ENCODE peak calls at places on chromosomes 4 and X, in six cellular contexts. H is heart left ventricle, F is HCT116, C is AG10803, L is GM23338, Y is PC-9. E is an unnamed sample.

GRCh38 chr4:110514889-110515479 is 39.0 kb downstream of the ENPEP start:
- DNase-seq in F (peak; percentile 34), H (no peak), Y (no peak), L (peak; percentile 69), C (peak; percentile 36), E (no peak)

GRCh38 chrX:129654652-129655546 is at the start of gene APLN:
- DNase-seq in L (peak; percentile 56), C (peak; percentile 26), F (no peak), Y (peak; percentile 38), H (peak; percentile 63), E (peak; percentile 28)

GRCh38 chrX:118983513-118983912 is 9.1 kb downstream of the LONRF3 start:
- DNase-seq in H (no peak), C (no peak), Y (no peak), L (no peak), F (no peak), E (no peak)

GRCh38 chr4:158758142-158758541 is 10.7 kb upstream of the FNIP2 start:
- DNase-seq in L (no peak), Y (no peak), C (peak; percentile 91), F (no peak), H (no peak), E (no peak)

GRCh38 chr4:186297013-186297645 is 31.1 kb downstream of the F11 start:
- DNase-seq in H (no peak), C (peak; percentile 57), L (peak; percentile 75), F (peak; percentile 56), Y (no peak), E (peak; percentile 22)

GRCh38 chr4:72302981-72303704 is 265.9 kb downstream of the ADAMTS3 start:
- DNase-seq in C (peak; percentile 34), F (peak; percentile 6), H (no peak), L (peak; percentile 82), Y (peak; percentile 6), E (peak; percentile 48)

GRCh38 chr4:176805155-176805554 is 12.4 kb upstream of the VEGFC start:
- DNase-seq in Y (no peak), C (peak; percentile 94), H (no peak), F (no peak), L (no peak), E (no peak)

GRCh38 chr4:54959656-54960055 is 165.7 kb downstream of the KDR start:
- DNase-seq in C (peak; percentile 99), F (no peak), Y (no peak), L (no peak), H (no peak), E (no peak)

GRCh38 chrX:19751068-19751467 is 136.3 kb downstream of the SH3KBP1 start:
- DNase-seq in Y (no peak), L (peak; percentile 20), H (no peak), C (no peak), F (no peak), E (no peak)

GRCh38 chrX:121579016-121579760 is 531.8 kb downstream of the GLUD2 start:
- DNase-seq in L (peak; percentile 3), Y (peak; percentile 14), F (peak; percentile 15), C (peak; percentile 1), H (no peak), E (peak; percentile 49)

GRCh38 chrX:153828308-153828707 is 2.0 kb downstream of the PDZD4 start:
- DNase-seq in L (no peak), H (no peak), C (no peak), Y (no peak), F (no peak), E (no peak)

GRCh38 chrX:153829799-153830631 is at the start of gene PDZD4:
- DNase-seq in H (no peak), F (no peak), Y (no peak), L (peak; percentile 53), C (no peak), E (no peak)

GRCh38 chrX:153829549-153829798 is 870 bp downstream of the PDZD4 start:
- DNase-seq in Y (no peak), L (no peak), F (no peak), C (no peak), H (no peak), E (no peak)

GRCh38 chrX:153827903-153828302 is 2.4 kb downstream of the PDZD4 start:
- DNase-seq in F (no peak), C (no peak), H (no peak), Y (no peak), L (no peak), E (no peak)

GRCh38 chrX:153828723-153829548 is 1.4 kb downstream of the PDZD4 start:
- DNase-seq in C (peak; percentile 1), Y (no peak), F (no peak), L (peak; percentile 74), H (no peak), E (no peak)
- TF ChIP-seq CTCF in C (no peak), Y (no peak), F (no peak), L (no peak), H (no peak), E (no peak)

DNA sequence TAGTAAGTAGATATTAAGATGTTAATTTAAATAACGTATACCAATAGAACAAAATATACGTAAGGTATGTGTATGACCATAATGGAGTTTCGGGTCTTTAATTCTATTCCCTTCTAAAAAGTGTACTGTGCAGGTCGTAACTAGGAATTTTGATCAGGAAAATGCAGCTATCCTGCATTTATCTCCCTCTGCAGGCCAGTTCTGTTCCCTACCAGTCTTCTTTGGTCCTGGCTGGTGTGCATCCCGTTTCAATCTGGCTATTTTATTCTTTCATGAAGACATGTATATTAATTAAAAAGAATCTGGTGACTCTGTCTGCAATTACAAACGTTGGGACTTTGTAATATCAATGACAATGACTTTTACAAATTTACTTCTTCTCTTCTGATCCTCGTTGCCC is 534.1 kb upstream of the AADAT start:
- DNase-seq in L (peak; percentile 2), Y (no peak), C (no peak), H (no peak), F (no peak), E (no peak)
- TF ChIP-seq CTCF in L (no peak), Y (no peak), C (no peak), H (no peak), F (peak; percentile 28), E (no peak)

GRCh38 chrX:69031971-69032391 is 133.3 kb downstream of the PJA1 start:
- DNase-seq in H (no peak), C (no peak), F (no peak), Y (no peak), L (no peak), E (no peak)

GRCh38 chrX:69028761-69029120 is 136.5 kb downstream of the PJA1 start:
- DNase-seq in F (no peak), H (no peak), L (no peak), C (no peak), Y (no peak), E (no peak)

GRCh38 chrX:69029696-69030245 is 135.5 kb downstream of the PJA1 start:
- DNase-seq in Y (no peak), H (no peak), C (no peak), F (no peak), L (peak; percentile 2), E (no peak)

GRCh38 chrX:69032601-69033000 is 132.7 kb downstream of the PJA1 start:
- DNase-seq in Y (peak; percentile 61), F (peak; percentile 13), L (no peak), H (no peak), C (no peak), E (peak; percentile 36)

GRCh38 chrX:69031181-69031580 is 134.1 kb downstream of the PJA1 start:
- DNase-seq in F (peak; percentile 10), C (no peak), Y (no peak), L (peak; percentile 40), H (no peak), E (peak; percentile 3)
- TF ChIP-seq CTCF in F (peak; percentile 30), C (no peak), Y (no peak), L (no peak), H (peak; percentile 31), E (no peak)

GRCh38 chr4:171532968-171533367 is 280.2 kb upstream of the GALNTL6 start:
- DNase-seq in Y (no peak), L (no peak), F (no peak), H (no peak), C (no peak), E (no peak)
- TF ChIP-seq CTCF in Y (no peak), L (no peak), F (no peak), H (no peak), C (no peak), E (no peak)

DNA sequence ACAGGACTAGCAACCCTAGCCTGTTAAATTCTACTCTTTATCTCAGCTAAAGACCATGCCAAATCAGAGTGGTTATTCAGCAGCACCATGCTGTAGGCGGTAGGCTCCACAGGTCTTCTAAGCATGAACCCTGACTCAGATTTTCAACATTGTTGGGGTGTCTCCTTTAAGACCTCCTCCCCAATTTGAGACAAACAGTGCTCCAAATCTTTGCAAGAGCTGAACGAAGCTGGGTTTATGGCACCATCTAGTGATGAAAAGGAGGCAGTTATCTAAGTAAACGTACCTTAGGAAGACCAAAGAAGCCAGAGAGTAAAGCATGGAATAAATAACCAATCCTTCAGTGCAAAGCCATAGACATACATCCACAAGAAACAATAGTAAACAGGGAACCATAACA is 334.5 kb upstream of the SLC7A11 start:
- DNase-seq in C (peak; percentile 32), Y (no peak), F (peak; percentile 64), L (peak; percentile 81), H (no peak), E (peak; percentile 19)
- TF ChIP-seq CTCF in C (peak; percentile 60), Y (peak; percentile 66), F (peak; percentile 81), L (peak; percentile 74), H (no peak), E (peak; percentile 33)

GRCh38 chr4:10175626-10176025 is 59.0 kb upstream of the WDR1 start:
- DNase-seq in F (no peak), C (peak; percentile 61), L (no peak), Y (no peak), H (no peak), E (no peak)

GRCh38 chr4:10173754-10174749 is 57.5 kb upstream of the WDR1 start:
- DNase-seq in C (no peak), H (peak; percentile 83), F (no peak), L (no peak), Y (peak; percentile 7), E (no peak)

GRCh38 chr4:10171055-10171454 is 54.5 kb upstream of the WDR1 start:
- DNase-seq in L (no peak), F (no peak), Y (no peak), H (no peak), C (peak; percentile 41), E (no peak)

GRCh38 chr4:10172278-10173038 is 55.9 kb upstream of the WDR1 start:
- DNase-seq in C (no peak), H (no peak), Y (no peak), F (no peak), L (no peak), E (no peak)

DNA sequence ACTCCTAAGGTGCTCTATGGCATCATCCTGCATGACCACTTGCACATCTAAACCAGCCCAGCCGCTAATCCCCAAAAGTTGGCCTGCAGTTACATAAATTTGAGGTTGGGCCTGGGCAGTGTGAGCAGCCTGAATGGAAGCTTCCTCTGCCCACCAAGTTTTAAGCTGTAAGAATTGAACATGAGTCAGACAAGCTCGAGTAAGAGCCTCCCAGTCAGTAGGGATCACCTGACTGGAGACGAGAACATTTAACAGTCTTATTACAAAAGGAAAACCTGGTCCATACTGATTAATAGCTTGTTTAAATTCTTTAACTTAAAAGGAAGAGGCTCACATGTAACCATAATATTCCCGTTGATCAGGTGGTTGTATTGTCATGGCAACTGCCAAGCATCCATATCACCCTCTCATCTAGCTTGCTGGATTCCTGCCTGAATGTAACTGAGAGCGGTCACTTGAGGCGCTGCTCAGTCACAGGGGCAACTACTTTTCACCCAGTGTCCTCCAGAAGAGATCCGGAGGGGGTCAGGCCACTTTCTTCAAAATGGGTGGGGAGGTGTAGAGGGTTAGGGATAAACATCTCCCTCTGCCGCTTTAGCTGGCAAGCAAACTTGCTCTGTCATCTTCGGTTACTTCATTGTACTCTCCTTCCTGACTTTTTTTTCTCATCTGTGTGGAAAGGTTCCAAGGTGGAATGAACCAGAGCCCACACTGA is 56.6 kb upstream of the WDR1 start:
- DNase-seq in Y (no peak), L (no peak), F (no peak), H (no peak), C (peak; percentile 81), E (no peak)
- TF ChIP-seq CTCF in Y (no peak), L (peak; percentile 23), F (peak; percentile 21), H (peak; percentile 42), C (peak; percentile 12), E (no peak)